ENCODE peak calls at places on chromosomes 11 and 22, in ten cellular contexts. F is CD8-positive, alpha-beta T cell; U is HCT116; O is gastrocnemius medialis; S is activated T-cell treated with anti-CD3 and anti-CD28 coated beads, Interleukin-2, amount 50 U/mL, for 4 hours; K is omental fat pad; C is psoas muscle; Z is naive thymus-derived CD4-positive, alpha-beta T cell; R is CD4-positive, alpha-beta T cell; Y is Right ventricle myocardium superior. N is an unnamed sample.

GRCh38 chr22:37178350-37179125 is 9.5 kb downstream of the C1QTNF6 start:
- ATAC-seq in F (no peak), U (no peak), O (peak), S (no peak), K (peak), C (peak), Z (no peak), R (no peak), Y (peak), N (no peak)

GRCh38 chr11:8213390-8213789 is 44.6 kb upstream of the RIC3 start:
- ATAC-seq in F (no peak), U (no peak), O (no peak), S (no peak), K (no peak), C (no peak), Z (no peak), R (no peak), Y (no peak), N (no peak)

GRCh38 chr11:61007383-61007970 is 36.0 kb downstream of the CD6 start:
- ATAC-seq in F (peak), U (no peak), O (no peak), S (no peak), K (peak), C (no peak), Z (peak), R (peak), Y (peak), N (no peak)

GRCh38 chr11:1435820-1436467 is 46.2 kb downstream of the BRSK2 start:
- ATAC-seq in F (peak), U (peak), O (no peak), S (no peak), K (no peak), C (peak), Z (peak), R (peak), Y (no peak), N (no peak)

GRCh38 chr22:49451070-49451840 is 376.4 kb downstream of the BRD1 start:
- ATAC-seq in F (no peak), U (no peak), O (no peak), S (no peak), K (no peak), C (no peak), Z (no peak), R (no peak), Y (no peak), N (no peak)

GRCh38 chr11:69546735-69547370 is 65.4 kb downstream of the LINC01488 start:
- ATAC-seq in F (no peak), U (no peak), O (no peak), S (peak), K (no peak), C (no peak), Z (no peak), R (no peak), Y (no peak), N (peak)

GRCh38 chr11:109140426-109140825 is 281.6 kb upstream of the C11orf87 start:
- ATAC-seq in F (no peak), U (no peak), O (no peak), S (no peak), K (no peak), C (no peak), Z (no peak), R (no peak), Y (no peak), N (no peak)

GRCh38 chr11:78419327-78419726 is 1.7 kb upstream of the GAB2 start:
- ATAC-seq in F (no peak), U (no peak), O (peak), S (no peak), K (peak), C (peak), Z (peak), R (no peak), Y (peak), N (no peak)

GRCh38 chr11:107561688-107562087 is 3.8 kb downstream of the ALKBH8 start:
- ATAC-seq in F (no peak), U (no peak), O (no peak), S (no peak), K (no peak), C (no peak), Z (no peak), R (no peak), Y (no peak), N (no peak)

GRCh38 chr11:11787305-11788066 is 54.3 kb upstream of the USP47 start:
- ATAC-seq in F (peak), U (peak), O (peak), S (peak), K (peak), C (peak), Z (peak), R (peak), Y (peak), N (peak)

N was measured in activated T-helper 17 cell treated with anti-CD3 and anti-CD28 coated beads, Interleukin-2, amount 50 U/mL, for 72 hours.